ENCODE peak calls at places on chromosomes 7 and 10, in five cellular contexts. One of them, this sample, is unnamed.

GRCh38 chr10:118439824-118440223 is 97.7 kb upstream of the FAM204A start:
- DNase-seq in IMR-90: no peak
- DNase-seq in neuronal stem cell: no peak
- DNase-seq in H1: no peak
- DNase-seq in H9: no peak
- DNase-seq in this sample: no peak

GRCh38 chr7:23759556-23760391 is 49.8 kb downstream of the STK31 start:
- DNase-seq in IMR-90: peak; percentile 3
- DNase-seq in neuronal stem cell: no peak
- DNase-seq in H1: no peak
- DNase-seq in H9: no peak
- DNase-seq in this sample: no peak

GRCh38 chr10:21727452-21728168 is 193.6 kb downstream of the MLLT10 start:
- DNase-seq in IMR-90: no peak
- DNase-seq in neuronal stem cell: no peak
- DNase-seq in H1: no peak
- DNase-seq in H9: no peak
- DNase-seq in this sample: peak; percentile 15

GRCh38 chr7:116626886-116627285 is 45.1 kb upstream of the MET start:
- DNase-seq in IMR-90: no peak
- DNase-seq in neuronal stem cell: no peak
- DNase-seq in H1: no peak
- DNase-seq in H9: no peak
- DNase-seq in this sample: no peak

GRCh38 chr10:22429981-22430421 is 84.7 kb downstream of the SPAG6 start:
- DNase-seq in IMR-90: no peak
- DNase-seq in neuronal stem cell: no peak
- DNase-seq in H1: no peak
- DNase-seq in H9: no peak
- DNase-seq in this sample: peak; percentile 13

GRCh38 chr7:32204361-32205018 is 134.3 kb upstream of the PDE1C start:
- DNase-seq in IMR-90: peak; percentile 77
- DNase-seq in neuronal stem cell: peak; percentile 54
- DNase-seq in H1: peak; percentile 19
- DNase-seq in H9: peak; percentile 70
- DNase-seq in this sample: peak; percentile 88

GRCh38 chr10:133307776-133308430 is 769 bp downstream of the TUBGCP2 start:
- DNase-seq in IMR-90: peak; percentile 58
- DNase-seq in neuronal stem cell: peak; percentile 48
- DNase-seq in H1: peak; percentile 19
- DNase-seq in H9: peak; percentile 71
- DNase-seq in this sample: peak; percentile 80

GRCh38 chr7:128263420-128263819 is 22.3 kb downstream of the LEP start:
- DNase-seq in IMR-90: no peak
- DNase-seq in neuronal stem cell: no peak
- DNase-seq in H1: no peak
- DNase-seq in H9: no peak
- DNase-seq in this sample: no peak

GRCh38 chr10:4704034-4704545 is 121.9 kb upstream of the AKR1E2 start:
- DNase-seq in IMR-90: peak; percentile 93
- DNase-seq in neuronal stem cell: no peak
- DNase-seq in H1: no peak
- DNase-seq in H9: no peak
- DNase-seq in this sample: peak; percentile 84

GRCh38 chr10:117216611-117217195 is 19.4 kb downstream of the KCNK18 start:
- DNase-seq in IMR-90: peak; percentile 57
- DNase-seq in neuronal stem cell: peak; percentile 76
- DNase-seq in H1: peak; percentile 59
- DNase-seq in H9: peak; percentile 82
- DNase-seq in this sample: peak; percentile 53

GRCh38 chr10:132551093-132551807 is 13.7 kb downstream of the INPP5A start:
- DNase-seq in IMR-90: no peak
- DNase-seq in neuronal stem cell: no peak
- DNase-seq in H1: no peak
- DNase-seq in H9: no peak
- DNase-seq in this sample: no peak

GRCh38 chr7:14697684-14698083 is 204.9 kb downstream of the DGKB start:
- DNase-seq in IMR-90: no peak
- DNase-seq in neuronal stem cell: no peak
- DNase-seq in H1: no peak
- DNase-seq in H9: no peak
- DNase-seq in this sample: no peak

GRCh38 chr10:127881262-127881661 is 11.5 kb downstream of the CLRN3 start:
- DNase-seq in IMR-90: no peak
- DNase-seq in neuronal stem cell: no peak
- DNase-seq in H1: no peak
- DNase-seq in H9: no peak
- DNase-seq in this sample: no peak

DNA sequence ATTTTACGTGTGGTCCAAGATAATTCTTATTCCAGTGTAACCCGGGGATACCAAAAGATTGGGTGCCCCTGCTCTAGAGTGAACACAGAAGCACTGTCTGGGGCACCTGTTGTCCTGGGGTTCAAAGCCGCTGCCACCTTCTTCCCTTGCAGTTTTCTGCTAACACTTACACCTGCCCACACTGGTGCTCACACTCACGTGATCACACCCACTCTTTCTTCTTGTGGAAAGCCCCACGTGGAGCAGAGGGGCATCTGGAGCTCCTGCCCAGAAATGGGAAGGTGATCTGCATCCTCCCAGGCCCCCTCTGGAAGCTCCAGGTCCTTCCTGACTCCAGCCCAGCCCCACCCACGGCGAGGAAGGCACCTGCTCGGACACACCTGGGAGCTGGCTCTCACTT is 42.9 kb downstream of the PTPRN2 start:
- DNase-seq in IMR-90: no peak
- DNase-seq in neuronal stem cell: no peak
- DNase-seq in H1: no peak
- DNase-seq in H9: no peak
- DNase-seq in this sample: no peak
- H3K4me2 ChIP-seq in IMR-90: no peak overlapping the region
- H3K4me2 ChIP-seq in neuronal stem cell: no peak overlapping the region
- H3K4me2 ChIP-seq in H1: no peak overlapping the region
- H3K4me2 ChIP-seq in H9: no peak overlapping the region
- H3K4me2 ChIP-seq in this sample: no peak overlapping the region

GRCh38 chr10:72720814-72721665 is 29.1 kb downstream of the MCU start:
- DNase-seq in IMR-90: peak; percentile 61
- DNase-seq in neuronal stem cell: no peak
- DNase-seq in H1: no peak
- DNase-seq in H9: no peak
- DNase-seq in this sample: peak; percentile 36
- H2BK15ac ChIP-seq in IMR-90: peak overlapping the region; percentile 19
- H2BK15ac ChIP-seq in neuronal stem cell: no peak overlapping the region
- H2BK15ac ChIP-seq in H1: no peak overlapping the region
- H2BK15ac ChIP-seq in H9: no peak overlapping the region
- H2BK15ac ChIP-seq in this sample: no peak overlapping the region

GRCh38 chr7:137668404-137668803 is 178.4 kb downstream of the DGKI start:
- DNase-seq in IMR-90: no peak
- DNase-seq in neuronal stem cell: no peak
- DNase-seq in H1: no peak
- DNase-seq in H9: no peak
- DNase-seq in this sample: no peak
- H3K14ac ChIP-seq in IMR-90: peak overlapping the region; percentile 39
- H3K14ac ChIP-seq in neuronal stem cell: no peak overlapping the region
- H3K14ac ChIP-seq in H1: no peak overlapping the region
- H3K14ac ChIP-seq in H9: no peak overlapping the region
- H3K14ac ChIP-seq in this sample: no peak overlapping the region

DNA sequence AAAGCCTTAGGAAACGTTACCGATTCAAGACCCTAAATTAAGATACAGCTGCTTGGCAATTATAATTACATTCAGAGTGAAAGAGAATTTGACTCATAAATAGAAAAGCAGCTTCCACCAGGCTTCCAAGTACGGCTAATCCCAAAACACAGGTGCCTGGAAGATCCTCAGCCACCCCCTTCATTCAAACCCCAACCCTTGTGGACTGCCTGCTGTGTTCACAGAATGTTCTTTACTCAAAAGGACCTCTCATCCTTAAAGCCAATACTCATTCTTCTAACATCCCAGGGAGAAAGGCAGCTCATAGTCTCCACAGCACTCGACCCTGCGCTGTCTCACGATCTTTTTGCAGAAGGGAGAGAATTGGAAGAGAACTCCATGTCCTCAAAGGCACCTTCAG is 32.9 kb downstream of the RNF32 start:
- DNase-seq in IMR-90: no peak
- DNase-seq in neuronal stem cell: peak; percentile 35
- DNase-seq in H1: no peak
- DNase-seq in H9: no peak
- DNase-seq in this sample: no peak
- H3K4me2 ChIP-seq in IMR-90: no peak overlapping the region
- H3K4me2 ChIP-seq in neuronal stem cell: no peak overlapping the region
- H3K4me2 ChIP-seq in H1: no peak overlapping the region
- H3K4me2 ChIP-seq in H9: no peak overlapping the region
- H3K4me2 ChIP-seq in this sample: no peak overlapping the region

GRCh38 chr10:29057712-29058426 is 231.0 kb upstream of the LYZL1 start:
- DNase-seq in IMR-90: peak; percentile 16
- DNase-seq in neuronal stem cell: no peak
- DNase-seq in H1: no peak
- DNase-seq in H9: no peak
- DNase-seq in this sample: no peak

GRCh38 chr10:29055091-29055490 is 233.8 kb upstream of the LYZL1 start:
- DNase-seq in IMR-90: no peak
- DNase-seq in neuronal stem cell: no peak
- DNase-seq in H1: no peak
- DNase-seq in H9: no peak
- DNase-seq in this sample: peak; percentile 17

GRCh38 chr10:29056729-29057128 is 232.1 kb upstream of the LYZL1 start:
- DNase-seq in IMR-90: no peak
- DNase-seq in neuronal stem cell: no peak
- DNase-seq in H1: no peak
- DNase-seq in H9: no peak
- DNase-seq in this sample: no peak
- H2BK15ac ChIP-seq in IMR-90: no peak overlapping the region
- H2BK15ac ChIP-seq in neuronal stem cell: no peak overlapping the region
- H2BK15ac ChIP-seq in H1: no peak overlapping the region
- H2BK15ac ChIP-seq in H9: no peak overlapping the region
- H2BK15ac ChIP-seq in this sample: no peak overlapping the region

DNA sequence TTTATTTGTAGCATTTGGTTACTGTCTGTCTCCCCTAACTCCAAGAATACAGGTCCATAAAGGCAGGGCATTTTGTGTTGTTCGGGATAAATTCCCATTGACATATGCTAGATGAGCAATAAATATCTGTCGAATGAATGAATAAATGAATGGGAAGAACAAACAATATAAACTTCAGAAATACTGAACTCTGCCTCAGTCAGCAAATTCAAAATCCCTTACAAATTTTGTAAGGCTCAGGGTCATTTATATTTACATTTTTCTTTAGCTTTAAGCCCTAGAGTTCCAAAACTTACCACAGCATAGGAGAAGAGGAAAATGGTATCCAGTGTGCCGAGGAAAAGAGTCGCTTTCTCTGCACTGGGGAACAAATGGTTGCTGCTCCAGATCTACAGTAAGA is 29.0 kb downstream of the SLC37A3 start:
- DNase-seq in IMR-90: no peak
- DNase-seq in neuronal stem cell: no peak
- DNase-seq in H1: no peak
- DNase-seq in H9: no peak
- DNase-seq in this sample: no peak
- H3K14ac ChIP-seq in IMR-90: no peak overlapping the region
- H3K14ac ChIP-seq in neuronal stem cell: no peak overlapping the region
- H3K14ac ChIP-seq in H1: no peak overlapping the region
- H3K14ac ChIP-seq in H9: no peak overlapping the region
- H3K14ac ChIP-seq in this sample: no peak overlapping the region

GRCh38 chr7:91079491-91079890 is 184.7 kb upstream of the FZD1 start:
- DNase-seq in IMR-90: peak; percentile 69
- DNase-seq in neuronal stem cell: no peak
- DNase-seq in H1: no peak
- DNase-seq in H9: no peak
- DNase-seq in this sample: no peak
- H3K4me2 ChIP-seq in IMR-90: peak overlapping the region; percentile 42
- H3K4me2 ChIP-seq in neuronal stem cell: no peak overlapping the region
- H3K4me2 ChIP-seq in H1: no peak overlapping the region
- H3K4me2 ChIP-seq in H9: no peak overlapping the region
- H3K4me2 ChIP-seq in this sample: no peak overlapping the region

GRCh38 chr10:16948335-16948734 is 131.1 kb upstream of the RSU1 start:
- DNase-seq in IMR-90: no peak
- DNase-seq in neuronal stem cell: no peak
- DNase-seq in H1: no peak
- DNase-seq in H9: no peak
- DNase-seq in this sample: no peak

GRCh38 chr10:16950686-16951681 is 133.8 kb upstream of the RSU1 start:
- DNase-seq in IMR-90: peak; percentile 66
- DNase-seq in neuronal stem cell: peak; percentile 68
- DNase-seq in H1: peak; percentile 47
- DNase-seq in H9: peak; percentile 82
- DNase-seq in this sample: peak; percentile 84

GRCh38 chr10:16952010-16952550 is 134.9 kb upstream of the RSU1 start:
- DNase-seq in IMR-90: no peak
- DNase-seq in neuronal stem cell: no peak
- DNase-seq in H1: no peak
- DNase-seq in H9: no peak
- DNase-seq in this sample: no peak

GRCh38 chr10:16947071-16947470 is 129.8 kb upstream of the RSU1 start:
- DNase-seq in IMR-90: no peak
- DNase-seq in neuronal stem cell: no peak
- DNase-seq in H1: no peak
- DNase-seq in H9: no peak
- DNase-seq in this sample: no peak

GRCh38 chr10:16949806-16950205 is 132.6 kb upstream of the RSU1 start:
- DNase-seq in IMR-90: no peak
- DNase-seq in neuronal stem cell: no peak
- DNase-seq in H1: no peak
- DNase-seq in H9: no peak
- DNase-seq in this sample: no peak
- H2BK15ac ChIP-seq in IMR-90: peak overlapping the region; percentile 79
- H2BK15ac ChIP-seq in neuronal stem cell: no peak overlapping the region
- H2BK15ac ChIP-seq in H1: no peak overlapping the region
- H2BK15ac ChIP-seq in H9: no peak overlapping the region
- H2BK15ac ChIP-seq in this sample: no peak overlapping the region

GRCh38 chr10:129466703-129467345 is at the start of gene MGMT:
- DNase-seq in IMR-90: peak; percentile 76
- DNase-seq in neuronal stem cell: peak; percentile 87
- DNase-seq in H1: peak; percentile 53
- DNase-seq in H9: peak; percentile 94
- DNase-seq in this sample: peak; percentile 73
- H3K14ac ChIP-seq in IMR-90: peak within 1 kb of the TSS; percentile 87
- H3K14ac ChIP-seq in neuronal stem cell: no peak within 1 kb of the TSS
- H3K14ac ChIP-seq in H1: no peak within 1 kb of the TSS
- H3K14ac ChIP-seq in H9: peak within 1 kb of the TSS; percentile 85
- H3K14ac ChIP-seq in this sample: peak within 1 kb of the TSS; percentile 97